ENCODE peak calls at places on chromosomes 11 and 22, in nine cellular contexts. P is neural progenitor cell, L is GM23248, Y is OCI-LY7, X is MM.1S, W is SK-N-SH, M is HCT116, D is PC-3, J is hepatocyte. H is an unnamed sample.

GRCh38 chr11:109696191-109696897 is 274.4 kb downstream of the C11orf87 start:
- DNase-seq in Y (no peak), M (peak), P (no peak), J (no peak), L (peak), X (no peak), D (peak), W (no peak), H (no peak)

GRCh38 chr22:41526802-41527799 is 17.2 kb downstream of the POLR3H start:
- DNase-seq in P (peak), J (peak), Y (peak), L (peak), M (no peak), D (peak), W (peak), X (peak), H (peak)

GRCh38 chr22:21712751-21713427 is 22.7 kb downstream of the YPEL1 start:
- DNase-seq in P (peak), L (peak), Y (peak), D (peak), M (peak), J (peak), X (peak), W (peak), H (peak)

GRCh38 chr11:862028-862703 is 19.5 kb downstream of the TSPAN4 start:
- DNase-seq in Y (no peak), L (no peak), P (peak), M (no peak), D (no peak), J (no peak), X (no peak), W (peak), H (peak)

GRCh38 chr11:6655020-6655789 is 404 bp downstream of the DCHS1 start:
- DNase-seq in J (peak), W (peak), Y (no peak), X (no peak), D (no peak), L (peak), P (peak), M (no peak), H (peak)

GRCh38 chr22:23834406-23834805 is 4.4 kb downstream of the DERL3 start:
- DNase-seq in L (no peak), M (no peak), Y (no peak), W (peak), X (no peak), D (no peak), P (no peak), J (no peak), H (no peak)

GRCh38 chr22:24021304-24021703 is 10.2 kb downstream of the CABIN1 start:
- DNase-seq in W (no peak), Y (no peak), P (no peak), J (no peak), L (no peak), D (no peak), M (no peak), X (no peak), H (no peak)

GRCh38 chr22:30212363-30212995 is 34.1 kb downstream of the LIF start:
- DNase-seq in M (peak), D (peak), X (no peak), W (peak), L (peak), Y (no peak), J (peak), P (no peak), H (no peak)

GRCh38 chr11:120952503-120953229 is 71.2 kb upstream of the TBCEL start:
- DNase-seq in Y (peak), D (peak), X (peak), L (peak), M (peak), W (peak), J (peak), P (peak), H (peak)

GRCh38 chr22:21082248-21082647 is 36.5 kb downstream of the LRRC74B start:
- DNase-seq in M (no peak), L (no peak), X (no peak), J (no peak), Y (no peak), W (no peak), D (no peak), P (no peak), H (no peak)

GRCh38 chr11:122137081-122137793 is 21.2 kb upstream of the BLID start:
- DNase-seq in X (no peak), P (no peak), J (peak), L (peak), W (no peak), Y (no peak), D (peak), M (peak), H (no peak)

GRCh38 chr22:35844886-35845285 is 127.2 kb downstream of the APOL5 start:
- DNase-seq in D (no peak), W (no peak), X (no peak), L (no peak), M (no peak), Y (no peak), P (no peak), J (no peak), H (no peak)

GRCh38 chr11:14499560-14500180 is at the start of gene COPB1:
- DNase-seq in L (peak), M (peak), J (peak), P (peak), Y (peak), D (peak), W (peak), X (peak), H (peak)

GRCh38 chr11:81449588-81450155 is 1284.0 kb downstream of the FAM181B start:
- DNase-seq in J (no peak), X (no peak), L (no peak), D (no peak), W (no peak), M (no peak), Y (no peak), P (no peak), H (no peak)

GRCh38 chr11:10581481-10582019 is 13.1 kb upstream of the LYVE1 start:
- DNase-seq in D (peak), M (no peak), Y (no peak), X (no peak), J (no peak), P (no peak), L (peak), W (no peak), H (no peak)

GRCh38 chr22:46547883-46548244 is 10.4 kb upstream of the CELSR1 start:
- DNase-seq in X (no peak), J (peak), Y (no peak), P (no peak), L (peak), D (peak), M (no peak), W (no peak), H (no peak)

GRCh38 chr11:122186439-122187080 is 70.5 kb upstream of the BLID start:
- DNase-seq in X (no peak), M (peak), J (peak), L (peak), W (no peak), Y (no peak), D (peak), P (no peak), H (no peak)

GRCh38 chr11:107929611-107930200 is 1.5 kb downstream of the RAB39A start:
- DNase-seq in W (peak), L (no peak), P (peak), M (no peak), D (no peak), X (no peak), J (no peak), Y (no peak), H (peak)

GRCh38 chr11:134578807-134579708 is 167.0 kb upstream of the B3GAT1 start:
- DNase-seq in D (no peak), X (no peak), P (no peak), W (peak), M (peak), J (no peak), L (no peak), Y (no peak), H (peak)

GRCh38 chr22:45977551-45978274 is 751 bp upstream of the WNT7B start:
- DNase-seq in Y (no peak), M (no peak), X (no peak), D (peak), P (peak), L (peak), W (peak), J (no peak), H (peak)

GRCh38 chr11:112210890-112211289 is 15.3 kb upstream of the PTS start:
- DNase-seq in Y (no peak), P (no peak), W (no peak), M (no peak), X (no peak), L (no peak), D (no peak), J (no peak), H (no peak)

GRCh38 chr11:73095613-73096012 is 46.5 kb downstream of the FCHSD2 start:
- DNase-seq in D (no peak), W (no peak), P (no peak), J (peak), Y (no peak), M (no peak), X (no peak), L (no peak), H (no peak)

GRCh38 chr11:2268911-2269600 is 1.3 kb downstream of the ASCL2 start:
- DNase-seq in Y (no peak), M (no peak), W (peak), P (peak), L (peak), J (peak), X (no peak), D (peak), H (peak)

GRCh38 chr11:67583319-67584204 is at the start of gene GSTP1:
- DNase-seq in D (peak), M (peak), J (peak), W (peak), Y (peak), L (peak), X (peak), P (peak), H (peak)

GRCh38 chr22:42340695-42341383 is 70.4 kb upstream of the TCF20 start:
- DNase-seq in P (peak), X (no peak), W (peak), D (no peak), L (no peak), Y (no peak), M (no peak), J (no peak), H (peak)

GRCh38 chr11:100682247-100682969 is 4.7 kb upstream of the ARHGAP42 start:
- DNase-seq in Y (peak), M (peak), D (peak), J (peak), X (peak), L (peak), W (no peak), P (no peak), H (peak)

GRCh38 chr11:130209128-130209932 is 49.7 kb downstream of the ST14 start:
- DNase-seq in W (peak), D (no peak), X (no peak), P (no peak), Y (no peak), M (no peak), J (no peak), L (no peak), H (no peak)

GRCh38 chr11:75320046-75320618 is 31.3 kb downstream of the ARRB1 start:
- DNase-seq in D (no peak), P (no peak), L (no peak), J (no peak), W (no peak), Y (no peak), X (no peak), M (no peak), H (no peak)

GRCh38 chr11:6402061-6402470 is 11.8 kb downstream of the SMPD1 start:
- DNase-seq in W (no peak), Y (peak), X (no peak), D (no peak), L (no peak), M (no peak), J (no peak), P (no peak), H (no peak)

GRCh38 chr22:19656541-19657251 is 57.6 kb upstream of the SEPTIN5 start:
- DNase-seq in X (no peak), P (no peak), D (no peak), M (no peak), W (no peak), L (no peak), J (no peak), Y (no peak), H (no peak)

GRCh38 chr11:118912742-118913410 is 12.8 kb downstream of the BCL9L start:
- DNase-seq in L (peak), M (no peak), W (no peak), X (no peak), Y (no peak), J (peak), P (no peak), D (peak), H (no peak)

GRCh38 chr11:101127699-101128570 is 1.7 kb downstream of the PGR start:
- DNase-seq in X (no peak), D (no peak), L (peak), J (peak), Y (no peak), P (peak), W (peak), M (no peak), H (peak)

GRCh38 chr11:100923555-100923954 is 206.1 kb downstream of the PGR start:
- DNase-seq in P (no peak), X (no peak), W (no peak), D (peak), M (no peak), J (no peak), Y (no peak), L (peak), H (no peak)

DNA sequence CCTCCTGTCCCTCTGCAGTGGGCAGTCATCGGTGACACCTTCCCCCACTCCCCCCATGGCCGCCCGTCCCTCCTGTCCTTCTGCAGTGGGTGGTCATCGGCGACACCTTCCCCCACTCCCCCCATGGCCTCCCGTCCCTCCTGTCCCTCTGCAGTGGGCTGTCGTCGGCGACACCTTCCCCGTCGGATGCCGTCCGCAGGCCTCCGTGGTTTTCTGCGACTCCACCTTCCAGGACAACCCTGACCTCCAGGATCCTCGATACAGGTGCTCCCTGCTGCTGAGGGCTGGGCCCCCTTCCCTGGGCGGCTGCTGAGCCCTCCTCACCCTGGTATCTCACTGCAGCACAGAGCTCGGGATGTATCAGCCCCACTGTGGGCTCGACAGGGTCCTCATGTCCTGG is 2.2 kb downstream of the MIOX start:
- DNase-seq in D (no peak), W (no peak), P (no peak), L (no peak), Y (no peak), M (no peak), X (no peak), J (no peak), H (no peak)
- TF ChIP-seq EZH2phosphoT487 in D (no peak), W (no peak), P (no peak), L (no peak), Y (no peak), M (no peak), X (no peak), J (no peak), H (no peak)

GRCh38 chr22:25402501-25403283 is 161.8 kb upstream of the GRK3 start:
- DNase-seq in X (no peak), D (peak), P (no peak), M (no peak), J (no peak), L (peak), Y (no peak), W (no peak), H (no peak)
- H3K27ac ChIP-seq in X (no peak), D (peak), P (no peak), M (no peak), J (peak), L (no peak), Y (peak), W (no peak), H (peak)

GRCh38 chr11:93890441-93891051 is 40.1 kb upstream of the VSTM5 start:
- DNase-seq in L (no peak), Y (no peak), W (no peak), P (no peak), D (no peak), X (no peak), J (no peak), M (no peak), H (no peak)

DNA sequence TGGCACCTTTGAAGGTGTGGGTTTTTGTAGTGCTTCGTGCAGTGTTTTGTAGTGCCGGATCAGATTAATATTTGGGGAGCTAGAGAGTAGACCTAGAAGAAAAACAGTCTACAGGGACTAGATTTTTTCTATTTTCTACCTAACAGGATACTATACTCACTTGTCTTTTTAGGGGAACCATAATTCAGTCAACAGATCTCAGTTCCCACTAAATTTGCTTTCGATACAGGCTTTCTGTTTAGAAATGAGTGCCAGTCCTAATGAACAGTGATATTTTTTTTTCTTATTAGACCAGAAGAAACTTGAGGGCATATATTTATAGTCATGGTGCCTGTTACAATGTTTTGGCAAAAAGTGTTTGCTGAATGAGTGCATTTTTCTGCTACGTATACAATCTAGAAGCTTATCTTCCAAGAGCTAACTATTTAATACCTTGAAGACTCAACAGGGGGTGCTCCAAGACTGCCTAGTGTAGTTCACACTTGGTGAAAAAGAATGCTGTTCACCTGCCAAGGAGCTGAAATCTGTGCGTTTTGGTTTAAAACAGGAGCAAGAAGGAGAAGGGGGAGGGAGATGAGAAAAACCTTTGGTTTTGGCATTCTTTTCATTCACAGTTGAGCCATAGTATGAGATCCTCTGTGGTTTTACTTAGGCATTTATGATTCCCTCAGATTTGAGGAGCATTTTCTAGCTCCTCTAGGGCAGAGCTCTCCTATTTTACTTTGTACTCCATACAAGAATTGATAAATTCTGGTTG is 44.9 kb upstream of the VSTM5 start:
- DNase-seq in M (peak), X (peak), W (peak), P (peak), J (peak), Y (peak), D (peak), L (peak), H (peak)
- TF ChIP-seq EZH2phosphoT487 in M (no peak), X (no peak), W (no peak), P (no peak), J (no peak), Y (no peak), D (no peak), L (no peak), H (no peak)

DNA sequence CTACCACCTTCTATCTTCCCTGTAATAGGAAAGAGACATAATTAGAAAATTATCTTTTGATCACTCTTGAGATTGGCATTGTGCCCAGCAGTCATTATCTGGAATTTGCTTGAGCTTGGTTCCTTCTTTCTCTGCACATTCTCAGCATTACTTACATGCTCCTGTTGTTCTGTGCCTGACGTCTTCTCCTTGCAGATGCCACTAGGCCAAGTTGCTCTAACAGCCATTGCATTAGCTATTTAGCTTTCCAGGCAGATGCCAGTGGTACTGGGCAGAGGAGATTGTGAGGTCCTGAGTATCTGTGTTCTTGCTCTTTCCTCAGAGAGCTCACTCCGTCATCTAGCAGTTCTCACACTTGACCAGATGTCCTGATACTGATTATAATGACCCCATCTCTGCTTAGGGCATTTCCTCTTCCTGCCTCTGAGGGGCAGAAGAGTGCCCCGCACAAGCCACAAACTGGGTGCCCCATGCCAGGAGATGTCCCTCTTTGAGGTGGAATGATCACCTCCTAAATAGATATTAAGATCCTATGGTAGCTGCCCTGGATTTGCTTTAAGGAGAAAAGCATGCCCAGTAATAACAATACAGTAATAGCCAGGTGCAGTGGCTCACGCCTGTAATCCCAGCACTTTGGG is 30.7 kb downstream of the ARHGAP1 start:
- DNase-seq in W (peak), L (no peak), D (peak), M (no peak), Y (peak), J (no peak), P (peak), X (no peak), H (peak)
- H3K27ac ChIP-seq in W (no peak), L (no peak), D (no peak), M (no peak), Y (no peak), J (no peak), P (no peak), X (no peak), H (no peak)

H was measured in GM23338.